ENCODE peak calls at places on chromosomes 13 and 19, in five cellular contexts. I, D, B, C and V are unnamed samples.
A peak's percentile ranks its signal among the peaks of the same experiment; 100 is the strongest.

GRCh38 chr13:67369895-67370660 is 139.9 kb upstream of the PCDH9 start:
- DNase-seq in I (no peak), D (no peak), B (no peak), C (no peak), V (no peak)

GRCh38 chr19:55283548-55284393 is at the start of gene BRSK1:
- DNase-seq in I (peak; percentile 79), D (no peak), B (peak; percentile 85), C (peak; percentile 67), V (no peak)

GRCh38 chr19:34184880-34185491 is 12.7 kb downstream of the LSM14A start:
- DNase-seq in I (no peak), D (no peak), B (no peak), C (no peak), V (no peak)

GRCh38 chr19:11408591-11408990 is 10.5 kb downstream of the RGL3 start:
- DNase-seq in I (no peak), D (no peak), B (no peak), C (no peak), V (no peak)

GRCh38 chr19:10516671-10517286 is 468 bp downstream of the S1PR5 start:
- DNase-seq in I (no peak), D (no peak), B (peak; percentile 32), C (no peak), V (no peak)

GRCh38 chr19:42480335-42481095 is 37.8 kb upstream of the CXCL17 start:
- DNase-seq in I (no peak), D (no peak), B (no peak), C (peak; percentile 26), V (peak; percentile 70)

GRCh38 chr19:10068205-10068604 is 17.9 kb upstream of the SHFL start:
- DNase-seq in I (no peak), D (no peak), B (no peak), C (no peak), V (no peak)

GRCh38 chr13:48116808-48117207 is 21.9 kb upstream of the MED4 start:
- DNase-seq in I (no peak), D (no peak), B (no peak), C (no peak), V (no peak)

GRCh38 chr19:4580021-4580901 is 20.8 kb upstream of the SEMA6B start:
- DNase-seq in I (peak; percentile 41), D (no peak), B (peak; percentile 83), C (no peak), V (no peak)

GRCh38 chr19:40742477-40742876 is 7.8 kb downstream of the ACTMAP start:
- DNase-seq in I (no peak), D (no peak), B (no peak), C (no peak), V (no peak)

GRCh38 chr19:31666126-31666525 is 316.9 kb upstream of the TSHZ3 start:
- DNase-seq in I (no peak), D (no peak), B (no peak), C (no peak), V (no peak)

GRCh38 chr19:29404951-29405727 is 120.7 kb upstream of the VSTM2B start:
- DNase-seq in I (peak; percentile 45), D (no peak), B (peak; percentile 79), C (no peak), V (no peak)

GRCh38 chr19:58562126-58563033 is 4.0 kb upstream of the UBE2M start:
- DNase-seq in I (no peak), D (peak; percentile 51), B (peak; percentile 22), C (peak; percentile 58), V (peak; percentile 59)

GRCh38 chr19:13153627-13154240 is 3.5 kb downstream of the IER2 start:
- DNase-seq in I (peak; percentile 48), D (peak; percentile 47), B (no peak), C (peak; percentile 48), V (peak; percentile 58)

GRCh38 chr13:43991773-43992201 is 112.1 kb downstream of the LACC1 start:
- DNase-seq in I (no peak), D (no peak), B (no peak), C (no peak), V (no peak)

GRCh38 chr13:109575821-109576220 is 210.6 kb downstream of the IRS2 start:
- DNase-seq in I (no peak), D (no peak), B (no peak), C (no peak), V (no peak)

GRCh38 chr19:932647-933552 is 7.1 kb downstream of the ARID3A start:
- DNase-seq in I (peak; percentile 83), D (no peak), B (peak; percentile 71), C (peak; percentile 33), V (peak; percentile 73)

GRCh38 chr13:110546933-110547332 is 14.6 kb downstream of the RAB20 start:
- DNase-seq in I (no peak), D (no peak), B (no peak), C (peak; percentile 92), V (peak; percentile 98)

GRCh38 chr19:1067341-1068103 is 555 bp downstream of the ARHGAP45 start:
- DNase-seq in I (no peak), D (peak; percentile 73), B (no peak), C (peak; percentile 23), V (no peak)

GRCh38 chr19:41548954-41549688 is 26.8 kb upstream of the CEACAM21 start:
- DNase-seq in I (no peak), D (no peak), B (no peak), C (no peak), V (peak; percentile 88)

GRCh38 chr13:98927954-98928927 is 49.6 kb downstream of the DOCK9 start:
- DNase-seq in I (no peak), D (no peak), B (no peak), C (no peak), V (peak; percentile 78)

GRCh38 chr19:40689339-40690049 is 957 bp downstream of the NUMBL start:
- DNase-seq in I (peak; percentile 51), D (peak; percentile 59), B (no peak), C (no peak), V (peak; percentile 36)

GRCh38 chr19:12834418-12834943 is at the start of gene RTBDN:
- DNase-seq in I (no peak), D (no peak), B (no peak), C (no peak), V (no peak)

GRCh38 chr13:29849731-29850212 is 645 bp downstream of the UBL3 start:
- DNase-seq in I (peak; percentile 64), D (peak; percentile 47), B (peak; percentile 54), C (peak; percentile 69), V (peak; percentile 67)

GRCh38 chr19:42313096-42313839 is at the start of gene TMEM145:
- DNase-seq in I (peak; percentile 79), D (peak; percentile 49), B (peak; percentile 94), C (no peak), V (peak; percentile 57)

GRCh38 chr13:39415403-39415802 is 187.6 kb downstream of the LHFPL6 start:
- DNase-seq in I (no peak), D (no peak), B (no peak), C (peak; percentile 29), V (peak; percentile 57)

GRCh38 chr13:94617389-94618000 is 15.8 kb downstream of the GPR180 start:
- DNase-seq in I (no peak), D (peak; percentile 22), B (no peak), C (peak; percentile 32), V (peak; percentile 60)

GRCh38 chr13:102312841-102313240 is 89.0 kb downstream of the FGF14 start:
- DNase-seq in I (no peak), D (no peak), B (no peak), C (no peak), V (no peak)

GRCh38 chr19:44640518-44640917 is 3.2 kb upstream of the PVR start:
- DNase-seq in I (no peak), D (no peak), B (no peak), C (no peak), V (peak; percentile 82)

GRCh38 chr19:13629687-13630357 is 123.5 kb upstream of the CACNA1A start:
- DNase-seq in I (no peak), D (no peak), B (no peak), C (no peak), V (peak; percentile 27)

GRCh38 chr13:30334663-30335386 is 27.5 kb upstream of the KATNAL1 start:
- DNase-seq in I (no peak), D (no peak), B (peak; percentile 53), C (no peak), V (peak; percentile 60)

GRCh38 chr13:101341464-101341863 is 74.8 kb downstream of the NALCN start:
- DNase-seq in I (no peak), D (no peak), B (no peak), C (no peak), V (no peak)

GRCh38 chr13:95559100-95559499 is 6.6 kb downstream of the CLDN10 start:
- DNase-seq in I (no peak), D (no peak), B (no peak), C (no peak), V (no peak)

GRCh38 chr19:35247526-35248309 is 1.1 kb upstream of the LSR start:
- DNase-seq in I (peak; percentile 85), D (peak; percentile 61), B (peak; percentile 93), C (peak; percentile 84), V (no peak)

GRCh38 chr13:112869202-112870061 is 99.6 kb upstream of the MCF2L start:
- DNase-seq in I (no peak), D (no peak), B (no peak), C (no peak), V (no peak)

GRCh38 chr13:59458908-59459579 is 704.7 kb downstream of the DIAPH3 start:
- DNase-seq in I (peak; percentile 19), D (no peak), B (peak; percentile 31), C (peak; percentile 44), V (no peak)

GRCh38 chr19:33373701-33374405 is at the start of gene CEBPG:
- DNase-seq in I (peak; percentile 69), D (no peak), B (peak; percentile 78), C (no peak), V (peak; percentile 73)